ENCODE peak calls at places on chromosome 16, in four cellular contexts. B is A549, W is K562, S is HepG2. Q is an unnamed sample.

GRCh38 chr16:15694499-15694898 is 44.5 kb downstream of the NDE1 start:
- DNase-seq in S (no peak), W (no peak), B (no peak), Q (no peak)

GRCh38 chr16:17476414-17477259 is 5.9 kb upstream of the XYLT1 start:
- DNase-seq in S (peak; percentile 58), B (peak; percentile 53), W (no peak), Q (no peak)

GRCh38 chr16:1743376-1744337 is 27.7 kb downstream of the NME3 start:
- DNase-seq in S (no peak), B (no peak), W (no peak), Q (no peak)

GRCh38 chr16:11355862-11356261 is 10.6 kb downstream of the RMI2 start:
- DNase-seq in S (no peak), W (no peak), B (no peak), Q (no peak)

GRCh38 chr16:66918355-66918754 is 330 bp downstream of the CDH16 start:
- DNase-seq in S (no peak), W (no peak), B (no peak), Q (no peak)

GRCh38 chr16:12078405-12079245 is 102.1 kb downstream of the SNX29 start:
- DNase-seq in S (no peak), W (no peak), B (no peak), Q (no peak)

GRCh38 chr16:58128181-58128631 is 975 bp downstream of the CFAP20 start:
- DNase-seq in B (no peak), W (no peak), S (peak; percentile 34), Q (no peak)

GRCh38 chr16:57661510-57661909 is 6.6 kb upstream of the ADGRG3 start:
- DNase-seq in W (no peak), S (no peak), B (no peak), Q (no peak)

GRCh38 chr16:80369559-80369958 is 171.2 kb upstream of the DYNLRB2 start:
- DNase-seq in W (no peak), B (peak; percentile 59), S (peak; percentile 23), Q (no peak)

GRCh38 chr16:65909310-65910050 is 457.0 kb upstream of the CDH5 start:
- DNase-seq in S (peak; percentile 38), B (no peak), W (no peak), Q (no peak)

GRCh38 chr16:14205666-14206065 is 134.5 kb downstream of the MRTFB start:
- DNase-seq in B (no peak), W (no peak), S (no peak), Q (no peak)

GRCh38 chr16:2715519-2715918 is 4.5 kb downstream of the PRSS27 start:
- DNase-seq in S (no peak), W (peak; percentile 91), B (no peak), Q (no peak)

GRCh38 chr16:54331241-54332002 is 44.8 kb upstream of the IRX3 start:
- DNase-seq in S (no peak), B (no peak), W (no peak), Q (no peak)

GRCh38 chr16:27154573-27155521 is 48.5 kb upstream of the KDM8 start:
- DNase-seq in W (peak; percentile 87), B (peak; percentile 31), S (peak; percentile 52), Q (no peak)

GRCh38 chr16:9072806-9073341 is 18.6 kb upstream of the HAPSTR1 start:
- DNase-seq in B (no peak), S (no peak), W (no peak), Q (peak; percentile 44)

GRCh38 chr16:68676113-68676860 is 31.2 kb downstream of the CDH3 start:
- DNase-seq in W (no peak), B (no peak), S (no peak), Q (no peak)
- TF ChIP-seq HDAC2 in W (no peak), B (no peak), S (no peak), Q (no peak)

GRCh38 chr16:50548659-50549560 is 714 bp downstream of the NKD1 start:
- DNase-seq in S (no peak), W (no peak), B (no peak), Q (no peak)
- TF ChIP-seq ESRRA in S (no peak), W (no peak), B (no peak), Q (no peak)

GRCh38 chr16:89993377-89993776 is 25.9 kb downstream of the DBNDD1 start:
- DNase-seq in W (no peak), B (no peak), S (no peak), Q (no peak)
- TF ChIP-seq HDAC2 in W (no peak), B (no peak), S (no peak), Q (no peak)

GRCh38 chr16:68037820-68038597 is 14.9 kb downstream of the DUS2 start:
- DNase-seq in S (no peak), B (no peak), W (no peak), Q (peak; percentile 21)
- TF ChIP-seq ESRRA in S (no peak), B (no peak), W (no peak), Q (no peak)

GRCh38 chr16:85061566-85061965 is 34.0 kb downstream of the KIAA0513 start:
- DNase-seq in W (no peak), B (no peak), S (no peak), Q (no peak)
- TF ChIP-seq HDAC2 in W (no peak), B (no peak), S (no peak), Q (no peak)

DNA sequence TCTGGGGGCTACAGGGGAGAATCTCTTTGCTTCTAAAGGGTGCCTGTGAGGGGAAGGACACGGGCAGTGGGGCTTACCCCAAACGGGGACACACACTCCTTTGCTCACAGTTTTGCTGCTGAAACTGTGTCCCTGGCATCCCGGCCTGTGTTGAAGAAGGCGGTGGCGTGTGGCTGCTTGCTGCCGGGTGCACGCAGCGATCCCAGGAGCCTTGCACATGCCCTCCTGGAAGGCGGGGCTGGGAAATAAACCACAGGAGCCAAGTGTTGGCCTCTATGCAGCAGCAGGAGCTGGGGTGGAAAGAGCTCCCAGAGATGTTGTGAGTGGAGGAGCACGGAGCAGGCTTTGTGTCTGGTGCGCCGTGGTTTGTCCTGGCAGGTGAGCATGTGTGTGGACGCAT is 131.0 kb upstream of the CIBAR2 start:
- DNase-seq in W (no peak), B (no peak), S (no peak), Q (no peak)
- TF ChIP-seq ESRRA in W (no peak), B (no peak), S (no peak), Q (no peak)

GRCh38 chr16:86573215-86573614 is 5.1 kb upstream of the FOXL1 start:
- DNase-seq in B (no peak), W (no peak), S (no peak), Q (no peak)
- TF ChIP-seq HDAC2 in B (no peak), W (no peak), S (no peak), Q (no peak)